ENCODE peak calls at places on chromosomes 16 and 17, in seven cellular contexts. R is GM23248; E is K562; N is ascending aorta; B is stomach; K is MM.1S; Z is effector memory CD4-positive, alpha-beta T cell. M is an unnamed sample.

GRCh38 chr16:11367483-11367906 is 22.2 kb downstream of the RMI2 start:
- DNase-seq in R (peak; percentile 59), Z (no peak), B (no peak), E (no peak), N (no peak), K (no peak), M (no peak)

GRCh38 chr17:16439867-16440351 is 24.5 kb downstream of the TRPV2 start:
- DNase-seq in E (no peak), N (no peak), K (peak; percentile 48), R (peak; percentile 37), B (no peak), Z (no peak), M (no peak)

GRCh38 chr17:1769826-1770477 is 8.1 kb downstream of the SERPINF1 start:
- DNase-seq in N (no peak), K (no peak), R (no peak), B (no peak), Z (no peak), E (no peak), M (no peak)

GRCh38 chr16:4057439-4057877 is 58.8 kb downstream of the ADCY9 start:
- DNase-seq in B (no peak), Z (no peak), E (no peak), N (no peak), R (no peak), K (no peak), M (no peak)

GRCh38 chr16:35363510-35363909 is 1904.1 kb downstream of the TP53TG3F start:
- DNase-seq in K (no peak), E (no peak), B (no peak), N (no peak), Z (no peak), R (no peak), M (no peak)

GRCh38 chr17:81169870-81170309 is 3.9 kb upstream of the AATK start:
- DNase-seq in Z (no peak), R (no peak), E (no peak), N (no peak), B (no peak), K (no peak), M (no peak)

GRCh38 chr17:8118769-8119574 is 658 bp upstream of the ALOXE3 start:
- DNase-seq in K (peak; percentile 85), N (peak; percentile 95), E (peak; percentile 85), R (peak; percentile 92), B (peak; percentile 93), Z (peak; percentile 68), M (peak; percentile 85)

GRCh38 chr17:14471052-14471451 is 170.2 kb downstream of the HS3ST3B1 start:
- DNase-seq in Z (no peak), R (peak; percentile 90), K (no peak), E (no peak), B (no peak), N (no peak), M (no peak)

GRCh38 chr17:81987161-81987770 is 9.8 kb downstream of the ASPSCR1 start:
- DNase-seq in K (no peak), B (no peak), N (no peak), Z (no peak), R (no peak), E (no peak), M (no peak)

GRCh38 chr17:44360826-44361225 is 2.8 kb downstream of the FAM171A2 start:
- DNase-seq in N (no peak), K (no peak), Z (no peak), E (peak; percentile 38), B (no peak), R (peak; percentile 80), M (no peak)

DNA sequence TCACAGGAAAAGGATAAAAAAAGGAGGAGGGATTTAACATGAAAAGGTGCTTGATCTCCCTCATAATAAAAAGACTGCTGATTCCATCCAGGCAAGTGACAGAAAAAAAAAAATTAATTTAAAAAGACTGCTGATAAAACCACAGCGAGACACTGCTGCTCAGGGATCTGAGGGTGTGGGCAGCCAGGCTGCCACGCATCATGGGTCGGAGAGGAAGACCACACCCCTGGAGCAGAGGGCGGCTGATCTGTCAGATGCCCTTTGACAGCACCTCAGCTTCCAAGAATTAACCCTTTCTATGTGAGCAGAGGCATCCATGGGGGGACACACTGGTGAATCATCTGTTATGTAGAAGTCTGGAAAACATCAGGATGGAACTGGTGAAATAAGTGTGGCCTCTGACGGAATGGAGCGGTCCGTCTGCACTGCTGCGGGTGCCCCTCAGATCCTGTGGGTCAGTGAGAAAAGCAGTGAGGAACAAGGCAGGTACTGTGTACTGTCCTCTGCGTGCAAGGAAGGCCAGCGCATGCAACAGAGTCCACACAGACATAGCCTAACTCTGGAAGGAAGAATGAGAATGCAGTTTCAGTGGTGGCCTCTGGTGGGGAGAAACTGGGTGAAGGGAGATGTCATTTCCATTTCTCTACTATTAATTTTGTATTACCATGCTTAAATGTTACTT is 19.8 kb downstream of the MAPT start:
- DNase-seq in K (no peak), B (no peak), E (no peak), R (peak; percentile 58), N (no peak), Z (no peak), M (no peak)
- H3K27me3 ChIP-seq in K (no peaks in the 10 kb centered on the region), B (no peaks in the 10 kb centered on the region), E (peaks cover 45% of the 10 kb centered on the region), R (peaks cover 11% of the 10 kb centered on the region), N (no peaks in the 10 kb centered on the region), Z (no peaks in the 10 kb centered on the region), M (no peaks in the 10 kb centered on the region)

GRCh38 chr16:1991588-1992474 is 2.1 kb downstream of the SYNGR3 start:
- DNase-seq in R (peak; percentile 92), K (peak; percentile 94), E (peak; percentile 97), B (peak; percentile 95), Z (peak; percentile 100), N (peak; percentile 93), M (peak; percentile 95)
- H3K4me3 ChIP-seq in R (peak overlapping the region; percentile 27), K (peak overlapping the region; percentile 31), E (peak overlapping the region; percentile 64), B (peak overlapping the region; percentile 43), Z (peak overlapping the region; percentile 2), N (peak overlapping the region; percentile 65), M (peak overlapping the region; percentile 10)

DNA sequence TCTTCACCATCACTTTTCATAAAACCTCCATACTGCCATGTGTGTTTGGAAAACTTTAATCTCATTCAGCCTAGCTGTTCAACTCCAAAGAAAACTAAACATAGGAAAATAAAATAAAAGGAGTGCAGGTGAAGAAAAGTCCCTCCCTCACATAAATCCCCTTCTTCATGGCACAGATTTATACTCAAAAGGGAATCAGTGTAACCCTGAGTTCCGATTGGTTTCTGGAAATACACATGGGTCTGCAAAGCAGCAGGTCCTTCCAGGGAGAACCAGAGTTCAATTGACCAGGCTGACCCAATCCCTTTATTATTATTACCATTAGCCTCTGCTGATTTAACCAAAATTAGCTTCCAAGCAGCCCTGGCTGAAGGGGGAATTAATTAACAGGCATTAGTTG is 8.9 kb upstream of the HOXB2 start:
- DNase-seq in K (no peak), E (no peak), N (no peak), B (no peak), R (no peak), Z (no peak), M (no peak)
- H3K27me3 ChIP-seq in K (no peaks in the 10 kb centered on the region), E (no peaks in the 10 kb centered on the region), N (no peaks in the 10 kb centered on the region), B (no peaks in the 10 kb centered on the region), R (no peaks in the 10 kb centered on the region), Z (no peaks in the 10 kb centered on the region), M (no peaks in the 10 kb centered on the region)

GRCh38 chr17:60757437-60757836 is 79.8 kb downstream of the BCAS3 start:
- DNase-seq in Z (no peak), B (no peak), N (no peak), K (no peak), E (no peak), R (no peak), M (no peak)

GRCh38 chr17:60754057-60754604 is 76.5 kb downstream of the BCAS3 start:
- DNase-seq in K (no peak), E (no peak), B (no peak), Z (no peak), R (no peak), N (no peak), M (no peak)

GRCh38 chr17:60759756-60760155 is 82.1 kb downstream of the BCAS3 start:
- DNase-seq in E (no peak), B (no peak), Z (no peak), K (no peak), N (no peak), R (no peak), M (no peak)
- H3K4me3 ChIP-seq in E (no peak overlapping the region), B (no peak overlapping the region), Z (no peak overlapping the region), K (no peak overlapping the region), N (no peak overlapping the region), R (no peak overlapping the region), M (no peak overlapping the region)

DNA sequence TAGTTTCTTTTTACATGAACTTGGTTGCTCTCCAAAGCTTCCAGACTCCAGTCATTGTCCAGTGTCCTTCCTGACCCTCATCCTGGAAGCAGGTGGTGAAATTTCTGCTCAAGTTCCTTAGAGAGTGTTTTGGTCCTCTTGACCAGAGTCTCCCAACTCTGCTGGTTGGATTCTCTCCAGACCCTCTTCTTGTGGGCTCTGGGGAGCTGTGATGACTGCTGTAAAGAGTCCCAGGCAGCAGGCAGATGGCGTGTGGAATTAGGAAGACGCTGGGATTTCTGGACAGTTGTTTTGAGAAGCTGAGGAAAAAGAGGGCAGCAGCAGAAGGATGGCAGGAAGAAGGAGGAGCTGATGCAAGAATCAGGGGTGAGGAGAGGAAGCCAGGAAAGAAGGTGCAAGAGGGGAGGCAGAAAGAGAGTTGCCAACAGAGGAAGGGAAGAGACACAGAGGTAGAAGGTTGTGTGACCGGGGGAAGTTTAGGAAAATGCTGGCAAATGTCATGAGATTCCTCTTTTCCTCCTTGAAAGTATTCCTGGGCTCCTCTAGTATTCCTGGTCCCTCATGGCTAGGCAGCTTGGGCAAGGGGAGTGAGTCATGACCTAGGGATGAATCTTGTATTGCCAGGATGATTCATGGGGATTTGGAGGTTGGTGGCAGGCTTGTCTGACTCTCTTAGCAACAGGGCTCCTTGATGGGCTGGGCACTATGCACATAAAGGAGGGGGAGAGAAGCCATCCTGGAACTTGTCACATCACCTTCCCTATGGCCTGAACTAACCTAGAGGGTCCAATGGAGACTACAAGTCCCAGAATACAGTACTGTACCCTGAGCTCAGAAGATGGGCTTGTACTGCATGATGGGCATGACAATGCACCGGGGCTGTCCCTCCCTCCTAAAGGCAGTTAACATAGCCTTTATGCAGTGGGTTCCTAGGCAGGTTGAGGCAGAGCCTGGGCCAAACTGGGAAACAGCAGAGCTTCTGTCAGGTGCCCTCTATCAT is 1.9 kb upstream of the SEZ6 start:
- DNase-seq in E (no peak), K (no peak), B (no peak), R (peak; percentile 77), Z (no peak), N (no peak), M (no peak)
- H3K27me3 ChIP-seq in E (peaks cover 38% of the 10 kb centered on the region), K (peaks cover 52% of the 10 kb centered on the region), B (peaks cover 19% of the 10 kb centered on the region), R (peaks cover 44% of the 10 kb centered on the region), Z (peaks cover 26% of the 10 kb centered on the region), N (peaks cover 8% of the 10 kb centered on the region), M (peaks cover 16% of the 10 kb centered on the region)